ENCODE peak calls at places on chromosomes 4 and X, in eight cellular contexts. J is lower lobe of right lung, O is neural progenitor cell, Z is RWPE1, N is fibroblast of pulmonary artery, Y is esophagus squamous epithelium, K is choroid plexus epithelial cell, I is progenitor cell of endocrine pancreas. A is an unnamed sample.

GRCh38 chrX:98548550-98548949 is 1664.8 kb downstream of the RPA4 start:
- DNase-seq in J (no peak), O (peak), Z (no peak), N (no peak), Y (no peak), K (no peak), I (no peak), A (no peak)

GRCh38 chr4:190014771-190015537 is 12.1 kb downstream of the FRG2 start:
- DNase-seq in J (peak), O (peak), Z (no peak), N (no peak), Y (no peak), K (peak), I (no peak), A (no peak)

GRCh38 chr4:140602714-140603113 is 34.0 kb upstream of the UCP1 start:
- DNase-seq in J (no peak), O (peak), Z (no peak), N (no peak), Y (no peak), K (no peak), I (no peak), A (no peak)

GRCh38 chr4:13289391-13289790 is 194.7 kb downstream of the RAB28 start:
- DNase-seq in J (no peak), O (no peak), Z (no peak), N (peak), Y (no peak), K (peak), I (no peak), A (no peak)

GRCh38 chrX:7120578-7121219 is 26.8 kb upstream of the STS start:
- DNase-seq in J (no peak), O (no peak), Z (peak), N (peak), Y (no peak), K (peak), I (no peak), A (no peak)

GRCh38 chrX:14027511-14028019 is 2.1 kb downstream of the GEMIN8 start:
- DNase-seq in J (no peak), O (no peak), Z (peak), N (peak), Y (no peak), K (peak), I (no peak), A (no peak)

GRCh38 chrX:121858867-121859647 is 811.6 kb downstream of the GLUD2 start:
- DNase-seq in J (no peak), O (no peak), Z (no peak), N (no peak), Y (no peak), K (no peak), I (no peak), A (no peak)

GRCh38 chr4:109977854-109978501 is 65.3 kb downstream of the EGF start:
- DNase-seq in J (no peak), O (peak), Z (peak), N (peak), Y (no peak), K (peak), I (no peak), A (no peak)

GRCh38 chrX:148466292-148466691 is 34.1 kb upstream of the AFF2 start:
- DNase-seq in J (no peak), O (no peak), Z (peak), N (no peak), Y (no peak), K (no peak), I (no peak), A (no peak)

GRCh38 chr4:123505077-123505456 is 108.5 kb downstream of the SPRY1 start:
- DNase-seq in J (no peak), O (peak), Z (no peak), N (peak), Y (no peak), K (peak), I (no peak), A (no peak)

GRCh38 chrX:69162466-69162865 is 2.8 kb downstream of the PJA1 start:
- DNase-seq in J (no peak), O (no peak), Z (no peak), N (no peak), Y (no peak), K (no peak), I (no peak), A (no peak)

GRCh38 chrX:17414839-17415238 is 39.8 kb downstream of the NHS start:
- DNase-seq in J (no peak), O (peak), Z (no peak), N (no peak), Y (no peak), K (no peak), I (no peak), A (no peak)

GRCh38 chr4:27861802-27862201 is 1001.2 kb downstream of the STIM2 start:
- DNase-seq in J (no peak), O (no peak), Z (no peak), N (peak), Y (no peak), K (peak), I (no peak), A (no peak)

GRCh38 chrX:30301977-30302376 is 7.2 kb downstream of the NR0B1 start:
- DNase-seq in J (no peak), O (peak), Z (peak), N (peak), Y (no peak), K (peak), I (no peak), A (no peak)

GRCh38 chr4:75841641-75842520 is 60.4 kb downstream of the PPEF2 start:
- DNase-seq in J (no peak), O (peak), Z (no peak), N (peak), Y (no peak), K (peak), I (no peak), A (no peak)

GRCh38 chrX:53257670-53258423 is 23.5 kb downstream of the IQSEC2 start:
- DNase-seq in J (no peak), O (no peak), Z (no peak), N (no peak), Y (no peak), K (no peak), I (no peak), A (no peak)

GRCh38 chrX:9610774-9611392 is 146.0 kb downstream of the TBL1X start:
- DNase-seq in J (no peak), O (no peak), Z (peak), N (peak), Y (no peak), K (peak), I (no peak), A (no peak)

GRCh38 chr4:6453688-6453990 is 18.8 kb downstream of the PPP2R2C start:
- DNase-seq in J (no peak), O (no peak), Z (no peak), N (no peak), Y (no peak), K (no peak), I (no peak), A (no peak)

GRCh38 chr4:137474711-137475301 is 57.5 kb downstream of the PCDH18 start:
- DNase-seq in J (no peak), O (no peak), Z (no peak), N (peak), Y (no peak), K (peak), I (no peak), A (no peak)

GRCh38 chr4:144090744-144091143 is 49.8 kb downstream of the GYPA start:
- DNase-seq in J (no peak), O (no peak), Z (no peak), N (no peak), Y (no peak), K (no peak), I (no peak), A (no peak)

GRCh38 chr4:30610361-30610760 is 109.8 kb upstream of the PCDH7 start:
- DNase-seq in J (no peak), O (no peak), Z (no peak), N (peak), Y (no peak), K (peak), I (no peak), A (no peak)

GRCh38 chrX:18938710-18939109 is 45.2 kb downstream of the PHKA2 start:
- DNase-seq in J (no peak), O (no peak), Z (no peak), N (peak), Y (no peak), K (peak), I (no peak), A (no peak)

GRCh38 chr4:163091685-163092034 is 75.0 kb downstream of the NAF1 start:
- DNase-seq in J (no peak), O (no peak), Z (no peak), N (no peak), Y (no peak), K (no peak), I (no peak), A (no peak)

GRCh38 chr4:95694411-95694810 is 145.5 kb upstream of the PDHA2 start:
- DNase-seq in J (no peak), O (no peak), Z (peak), N (peak), Y (no peak), K (no peak), I (no peak), A (no peak)

GRCh38 chrX:3567681-3568080 is 145.8 kb downstream of the PRKX start:
- DNase-seq in J (no peak), O (no peak), Z (no peak), N (no peak), Y (no peak), K (no peak), I (no peak), A (no peak)

GRCh38 chr4:151687021-151687640 is 73.7 kb downstream of the GATB start:
- DNase-seq in J (no peak), O (no peak), Z (no peak), N (no peak), Y (no peak), K (no peak), I (no peak), A (no peak)

GRCh38 chr4:154916068-154916467 is 135.0 kb downstream of the RBM46 start:
- DNase-seq in J (no peak), O (no peak), Z (no peak), N (no peak), Y (no peak), K (no peak), I (no peak), A (no peak)

GRCh38 chrX:68710870-68711576 is 63.6 kb downstream of the STARD8 start:
- DNase-seq in J (no peak), O (peak), Z (peak), N (peak), Y (no peak), K (peak), I (peak), A (no peak)

GRCh38 chr4:102778720-102779119 is 18.0 kb upstream of the MANBA start:
- DNase-seq in J (no peak), O (no peak), Z (no peak), N (no peak), Y (no peak), K (no peak), I (no peak), A (no peak)

GRCh38 chr4:7390906-7391636 is 43.7 kb downstream of the PSAPL1 start:
- DNase-seq in J (peak), O (no peak), Z (no peak), N (no peak), Y (no peak), K (no peak), I (no peak), A (no peak)

GRCh38 chr4:159281781-159282180 is 178.9 kb downstream of the RAPGEF2 start:
- DNase-seq in J (no peak), O (no peak), Z (no peak), N (no peak), Y (no peak), K (no peak), I (no peak), A (no peak)

GRCh38 chr4:151099226-151099975 is at the start of gene RPS3A:
- DNase-seq in J (peak), O (peak), Z (peak), N (peak), Y (peak), K (peak), I (peak), A (peak)

GRCh38 chr4:165184220-165184619 is 23.1 kb upstream of the KLHL2 start:
- DNase-seq in J (no peak), O (no peak), Z (no peak), N (peak), Y (no peak), K (no peak), I (no peak), A (no peak)

GRCh38 chr4:70705146-70705855 is 16.5 kb upstream of the RUFY3 start:
- DNase-seq in J (peak), O (peak), Z (peak), N (peak), Y (no peak), K (peak), I (peak), A (peak)

DNA sequence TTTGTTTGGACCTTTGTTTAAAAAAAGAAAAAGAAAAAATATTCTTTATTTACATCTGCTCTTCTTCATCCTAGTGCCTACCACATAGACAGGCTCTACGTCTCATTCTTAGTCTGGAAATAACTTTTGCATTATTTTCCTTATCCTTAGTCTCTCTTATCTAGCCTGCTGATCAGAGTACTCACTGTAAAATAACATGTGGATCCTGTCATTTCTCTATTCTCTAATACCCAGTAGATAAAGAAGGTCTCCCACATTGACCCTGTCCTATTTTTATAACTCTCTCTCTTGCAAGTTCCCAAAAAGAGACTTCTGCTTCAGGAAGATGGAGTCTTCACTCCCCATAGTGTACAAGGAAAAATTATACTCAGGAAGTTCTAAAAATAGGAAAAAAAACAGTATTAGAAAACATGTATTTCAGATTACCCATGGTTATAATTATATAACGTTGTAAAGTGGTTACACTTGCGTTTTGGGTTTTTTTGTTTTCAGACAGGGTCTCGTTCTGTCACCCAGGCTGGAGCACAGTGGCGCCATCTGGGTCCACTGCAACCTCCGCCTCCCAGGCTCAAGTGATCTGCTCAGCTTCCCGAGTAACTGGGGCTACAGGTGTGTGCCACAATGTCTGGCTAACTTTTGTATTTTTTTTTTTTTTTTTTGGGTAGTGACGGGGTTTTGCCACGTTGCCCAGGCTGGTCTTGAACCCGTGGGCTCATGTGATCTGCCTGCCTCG is 23.8 kb downstream of the ZFX start:
- DNase-seq in J (no peak), O (no peak), Z (no peak), N (no peak), Y (no peak), K (no peak), I (no peak), A (no peak)
- TF ChIP-seq CTCF in J (no peak), O (peak), Z (no peak), N (no peak), Y (no peak), K (no peak), I (no peak), A (no peak)

GRCh38 chrX:132501606-132502005 is 12.8 kb upstream of the MBNL3 start:
- DNase-seq in J (no peak), O (no peak), Z (no peak), N (no peak), Y (no peak), K (no peak), I (no peak), A (no peak)

GRCh38 chrX:132508834-132509233 is 20.0 kb upstream of the MBNL3 start:
- DNase-seq in J (no peak), O (no peak), Z (no peak), N (no peak), Y (no peak), K (no peak), I (no peak), A (no peak)

GRCh38 chrX:132504417-132504816 is 15.6 kb upstream of the MBNL3 start:
- DNase-seq in J (no peak), O (no peak), Z (no peak), N (no peak), Y (no peak), K (no peak), I (no peak), A (no peak)

GRCh38 chrX:132505116-132505515 is 16.3 kb upstream of the MBNL3 start:
- DNase-seq in J (no peak), O (no peak), Z (no peak), N (peak), Y (no peak), K (peak), I (no peak), A (no peak)
- TF ChIP-seq CTCF in J (no peak), O (no peak), Z (no peak), N (no peak), Y (no peak), K (no peak), I (no peak), A (no peak)

GRCh38 chr4:579543-580175 is 3.6 kb upstream of the TMEM271 start:
- DNase-seq in J (no peak), O (no peak), Z (no peak), N (no peak), Y (no peak), K (no peak), I (no peak), A (no peak)
- TF ChIP-seq CTCF in J (no peak), O (no peak), Z (no peak), N (no peak), Y (no peak), K (no peak), I (no peak), A (no peak)

GRCh38 chrX:5753291-5753690 is 475.4 kb downstream of the NLGN4X start:
- DNase-seq in J (no peak), O (no peak), Z (no peak), N (no peak), Y (no peak), K (no peak), I (no peak), A (no peak)
- TF ChIP-seq CTCF in J (no peak), O (no peak), Z (no peak), N (no peak), Y (no peak), K (no peak), I (no peak), A (no peak)

GRCh38 chrX:36963852-36964251 is 44.3 kb upstream of the FAM47C start:
- DNase-seq in J (no peak), O (peak), Z (no peak), N (no peak), Y (no peak), K (no peak), I (peak), A (no peak)

GRCh38 chrX:36963069-36963808 is 44.9 kb upstream of the FAM47C start:
- DNase-seq in J (no peak), O (no peak), Z (no peak), N (no peak), Y (no peak), K (no peak), I (no peak), A (no peak)

GRCh38 chrX:36957425-36958328 is 50.5 kb upstream of the FAM47C start:
- DNase-seq in J (peak), O (peak), Z (peak), N (no peak), Y (no peak), K (no peak), I (peak), A (no peak)

GRCh38 chrX:36961590-36961989 is 46.6 kb upstream of the FAM47C start:
- DNase-seq in J (no peak), O (peak), Z (no peak), N (no peak), Y (no peak), K (no peak), I (no peak), A (no peak)
- TF ChIP-seq CTCF in J (no peak), O (peak), Z (no peak), N (no peak), Y (no peak), K (peak), I (peak), A (no peak)

GRCh38 chrX:46770006-46770816 is 11.3 kb upstream of the SLC9A7 start:
- DNase-seq in J (no peak), O (no peak), Z (no peak), N (peak), Y (no peak), K (peak), I (no peak), A (no peak)

DNA sequence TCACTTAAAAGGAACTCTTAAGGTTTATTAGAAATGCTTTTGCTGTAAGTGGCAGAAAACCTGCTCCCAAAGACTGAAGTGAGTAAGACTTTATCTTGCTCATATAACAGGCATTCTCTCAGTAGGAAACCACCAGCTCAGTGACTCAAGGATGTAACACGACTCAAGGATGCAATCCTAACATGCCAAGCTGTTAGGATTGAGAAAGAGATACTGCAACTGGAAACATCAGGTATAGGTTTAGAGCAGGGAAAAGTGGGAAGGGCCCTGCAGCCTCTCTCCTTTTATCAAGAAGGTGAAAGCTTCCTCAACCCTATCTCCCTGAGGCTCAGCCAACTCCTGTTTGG is 11.9 kb upstream of the SLC9A7 start:
- DNase-seq in J (no peak), O (no peak), Z (peak), N (peak), Y (no peak), K (peak), I (no peak), A (no peak)
- TF ChIP-seq CTCF in J (no peak), O (no peak), Z (no peak), N (no peak), Y (no peak), K (no peak), I (no peak), A (no peak)